ENCODE peak calls at places on chromosome 15, in four cellular contexts. J, P, E and D are unnamed samples.

GRCh38 chr15:99019558-99020540 is 12.3 kb upstream of the PGPEP1L start:
- DNase-seq in E (peak), J (no peak), P (peak), D (no peak)

GRCh38 chr15:64035525-64035924 is 10.8 kb downstream of the DAPK2 start:
- DNase-seq in E (no peak), J (no peak), P (no peak), D (no peak)

GRCh38 chr15:66089049-66089448 is 164.5 kb downstream of the MEGF11 start:
- DNase-seq in J (no peak), E (no peak), P (no peak), D (no peak)

GRCh38 chr15:89430530-89431341 is 65.6 kb downstream of the RHCG start:
- DNase-seq in P (peak), E (peak), J (peak), D (peak)

GRCh38 chr15:61003683-61004299 is 225.3 kb downstream of the RORA start:
- DNase-seq in J (no peak), P (no peak), E (no peak), D (no peak)

GRCh38 chr15:99070268-99070667 is 34.6 kb upstream of the SYNM start:
- DNase-seq in E (no peak), P (no peak), J (no peak), D (no peak)

GRCh38 chr15:63353261-63353660 is 28.4 kb downstream of the CA12 start:
- DNase-seq in P (no peak), J (no peak), E (no peak), D (no peak)

GRCh38 chr15:45634442-45635190 is at the start of gene SQOR:
- DNase-seq in J (peak), E (no peak), P (peak), D (peak)

GRCh38 chr15:48052871-48053383 is 67.9 kb upstream of the SLC24A5 start:
- DNase-seq in E (no peak), J (no peak), P (no peak), D (no peak)

GRCh38 chr15:28021281-28022039 is 77.7 kb downstream of the OCA2 start:
- DNase-seq in J (no peak), P (peak), E (no peak), D (peak)

GRCh38 chr15:84151205-84151931 is 84.2 kb upstream of the GOLGA6L4 start:
- DNase-seq in E (no peak), J (no peak), P (no peak), D (no peak)

GRCh38 chr15:84605225-84605882 is 4.5 kb downstream of the ZSCAN2 start:
- DNase-seq in J (no peak), E (no peak), P (peak), D (no peak)

GRCh38 chr15:40493089-40493840 is 22.5 kb downstream of the CHST14 start:
- DNase-seq in P (no peak), J (no peak), E (no peak), D (no peak)

GRCh38 chr15:69059170-69059943 is 44.9 kb downstream of the NOX5 start:
- DNase-seq in E (peak), P (peak), J (peak), D (peak)

GRCh38 chr15:43939070-43939469 is 112.3 kb downstream of the WDR76 start:
- DNase-seq in P (peak), J (no peak), E (no peak), D (peak)

GRCh38 chr15:50810128-50810527 is 44.6 kb upstream of the SPPL2A start:
- DNase-seq in J (no peak), E (no peak), P (no peak), D (no peak)

GRCh38 chr15:65952425-65953053 is 83.2 kb downstream of the RAB11A start:
- DNase-seq in P (peak), J (no peak), E (no peak), D (peak)

GRCh38 chr15:93974804-93975481 is 256.4 kb upstream of the MCTP2 start:
- DNase-seq in E (no peak), P (peak), J (no peak), D (no peak)

GRCh38 chr15:54687628-54688027 is 509.1 kb downstream of the RSL24D1 start:
- DNase-seq in J (no peak), P (no peak), E (no peak), D (peak)

GRCh38 chr15:65263313-65263712 is 23.4 kb downstream of the PARP16 start:
- DNase-seq in P (peak), E (no peak), J (no peak), D (no peak)

GRCh38 chr15:77731067-77731466 is 98.4 kb upstream of the LINGO1 start:
- DNase-seq in J (no peak), E (no peak), P (no peak), D (no peak)

GRCh38 chr15:98442379-98442833 is 205.9 kb upstream of the IGF1R start:
- DNase-seq in E (peak), J (no peak), P (peak), D (peak)

GRCh38 chr15:89830622-89831021 is 16.0 kb upstream of the ANPEP start:
- DNase-seq in P (no peak), E (no peak), J (no peak), D (no peak)

GRCh38 chr15:67548862-67549651 is 6.6 kb downstream of the MAP2K5 start:
- DNase-seq in J (no peak), E (no peak), P (no peak), D (no peak)

GRCh38 chr15:89845305-89845893 is 30.7 kb upstream of the ANPEP start:
- DNase-seq in P (peak), J (no peak), E (no peak), D (peak)

GRCh38 chr15:32956006-32956405 is 238.2 kb downstream of the GREM1 start:
- DNase-seq in P (peak), J (no peak), E (peak), D (peak)

GRCh38 chr15:70415330-70415884 is 317.7 kb upstream of the TLE3 start:
- DNase-seq in E (no peak), J (no peak), P (no peak), D (no peak)

DNA sequence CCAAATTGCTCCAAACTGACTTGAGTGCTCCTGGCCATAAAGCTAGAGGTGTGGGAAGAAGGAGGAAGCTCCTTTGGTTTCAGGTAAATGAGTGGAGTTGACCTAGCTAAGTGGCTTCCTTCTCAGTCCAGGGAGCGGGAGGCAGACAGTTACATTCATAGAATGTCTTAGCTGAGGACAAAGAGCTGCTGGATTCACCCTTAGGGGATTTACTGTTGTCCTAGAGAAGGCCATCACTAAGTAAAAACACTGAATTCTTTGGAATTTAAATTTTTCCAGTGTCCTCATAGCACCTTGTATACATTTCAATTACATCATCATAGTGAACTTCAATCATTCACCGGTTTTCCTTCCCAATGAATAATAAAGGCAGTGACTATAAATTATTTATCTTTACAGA is 27.3 kb upstream of the NANOGP8 start:
- DNase-seq in E (no peak), P (no peak), J (no peak), D (no peak)
- TF ChIP-seq CTCF in E (no peak), P (no peak), J (no peak), D (no peak)

DNA sequence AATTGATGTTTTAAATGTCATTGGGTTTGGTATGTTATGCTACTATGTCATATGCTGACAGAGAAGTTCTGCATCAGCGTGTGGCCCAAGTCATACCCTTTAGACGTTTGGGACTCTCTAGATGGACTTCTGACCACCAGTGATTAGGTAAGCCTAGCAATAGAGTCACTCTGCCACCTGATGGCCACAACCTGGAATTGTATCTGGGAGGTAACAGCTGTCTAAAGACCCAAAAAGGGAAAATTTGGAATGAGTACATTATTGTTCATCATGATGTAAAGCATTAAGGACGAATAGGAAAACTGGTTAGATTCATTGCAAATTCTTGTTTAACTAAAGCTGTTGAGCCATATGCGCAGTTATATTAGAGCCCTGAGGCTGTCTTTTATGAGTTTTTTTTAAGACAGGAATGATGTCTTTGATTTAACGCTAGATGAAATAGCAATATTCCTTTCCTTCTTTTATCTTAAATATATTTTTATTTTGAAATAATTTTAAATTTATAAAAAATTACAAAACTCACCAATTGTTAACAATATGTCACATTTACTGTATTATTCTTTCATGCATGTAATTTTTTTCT is 63.6 kb downstream of the FAM81A start:
- DNase-seq in J (no peak), E (no peak), P (peak), D (peak)
- TF ChIP-seq CTCF in J (peak), E (peak), P (peak), D (peak)

GRCh38 chr15:62026707-62027565 is 33.3 kb downstream of the VPS13C start:
- DNase-seq in J (no peak), E (no peak), P (no peak), D (no peak)

GRCh38 chr15:62027916-62028315 is 32.3 kb downstream of the VPS13C start:
- DNase-seq in J (no peak), E (no peak), P (no peak), D (no peak)

GRCh38 chr15:62020576-62021160 is 39.6 kb downstream of the VPS13C start:
- DNase-seq in E (no peak), P (peak), J (no peak), D (no peak)

GRCh38 chr15:62021991-62022600 is 38.2 kb downstream of the VPS13C start:
- DNase-seq in P (no peak), E (no peak), J (no peak), D (peak)
- TF ChIP-seq CTCF in P (no peak), E (peak), J (no peak), D (peak)

GRCh38 chr15:92277776-92278175 is 115.9 kb upstream of the ST8SIA2 start:
- DNase-seq in E (no peak), P (no peak), J (no peak), D (peak)
- TF ChIP-seq CTCF in E (no peak), P (no peak), J (peak), D (peak)

DNA sequence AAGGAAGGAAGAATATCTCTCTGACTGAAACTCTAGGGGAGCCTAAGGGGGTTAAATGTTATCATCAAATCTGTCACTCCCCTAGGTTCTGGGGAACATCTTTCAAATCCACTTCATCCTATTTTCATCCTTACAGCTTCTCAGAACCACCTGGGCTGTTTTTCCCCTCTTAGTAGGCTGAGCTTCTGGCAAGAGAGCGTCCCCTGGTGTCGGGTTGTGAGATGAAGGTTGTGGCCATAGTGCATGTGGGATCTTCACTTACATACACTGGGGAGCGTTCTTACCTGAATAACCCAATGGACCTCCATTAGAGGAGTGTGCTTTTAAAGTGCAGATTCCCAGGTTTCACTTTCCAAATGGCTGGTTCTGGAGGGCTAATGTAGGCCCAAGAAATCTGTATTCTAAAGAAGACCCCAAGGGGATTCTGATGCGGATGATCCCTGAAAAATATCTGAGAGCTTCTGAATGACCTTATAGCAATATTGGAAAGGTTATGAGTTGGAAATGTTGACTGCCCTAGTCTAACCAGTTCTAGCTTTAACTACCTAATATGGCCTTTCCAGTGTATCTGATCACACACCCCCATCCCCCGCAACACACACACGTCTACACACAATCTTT is 663.7 kb downstream of the AGBL1 start:
- DNase-seq in E (no peak), J (peak), P (no peak), D (peak)
- TF ChIP-seq CTCF in E (no peak), J (peak), P (no peak), D (peak)

DNA sequence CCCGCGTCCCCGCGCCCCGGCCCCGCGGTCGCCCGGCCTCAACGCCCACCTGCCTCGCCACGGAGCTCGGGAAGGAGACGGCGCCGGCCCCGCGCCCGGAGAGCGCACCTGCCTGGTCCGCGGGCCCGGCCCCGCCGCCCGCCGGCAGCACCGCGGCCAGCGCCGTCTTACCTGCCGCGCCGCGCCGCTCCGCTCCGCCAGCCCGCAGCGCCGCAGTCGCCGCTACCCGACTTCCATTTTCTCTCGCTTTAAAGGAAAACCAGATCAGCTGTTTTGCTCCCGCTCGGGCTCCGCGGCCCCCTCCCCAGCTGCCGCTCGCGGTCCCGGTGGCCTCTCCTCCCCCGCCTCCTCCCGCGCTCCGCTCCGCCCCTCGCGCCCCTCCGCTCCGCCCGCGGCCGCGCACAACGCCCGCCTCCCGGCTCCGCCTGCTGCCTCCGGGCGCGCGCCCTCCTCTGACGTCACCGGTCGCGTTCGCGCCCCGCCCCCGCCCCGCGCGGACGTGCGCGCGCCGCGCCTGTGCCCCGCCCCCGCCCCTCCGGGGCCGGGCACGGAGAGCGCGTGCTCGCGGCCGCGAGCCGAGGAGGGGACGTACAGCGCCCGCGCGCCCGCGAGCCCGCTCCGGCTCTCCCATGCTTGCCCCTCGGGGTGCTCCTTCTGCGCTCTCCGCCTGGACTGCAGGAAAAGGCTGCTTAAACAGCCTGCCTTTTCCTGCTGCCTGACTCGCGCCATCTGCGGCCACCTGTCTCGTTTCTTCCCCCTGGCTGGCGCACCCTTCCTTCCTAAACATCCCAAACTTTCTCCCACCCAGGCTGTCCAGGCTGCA is 159.8 kb upstream of the CHRNA7 start:
- DNase-seq in P (peak), E (no peak), J (peak), D (peak)
- TF ChIP-seq CTCF in P (no peak), E (no peak), J (no peak), D (no peak)

GRCh38 chr15:41810651-41811431 is 17.1 kb upstream of the JMJD7 start:
- DNase-seq in E (no peak), P (no peak), J (no peak), D (no peak)
- TF ChIP-seq CTCF in E (peak), P (no peak), J (no peak), D (no peak)

GRCh38 chr15:101251830-101252820 is at the start of gene CHSY1:
- DNase-seq in E (peak), J (peak), P (peak), D (peak)
- TF ChIP-seq CTCF in E (no peak), J (peak), P (peak), D (no peak)

GRCh38 chr15:80778621-80778963 is 578 bp upstream of the CEMIP start:
- DNase-seq in E (no peak), P (no peak), J (no peak), D (no peak)

GRCh38 chr15:80777836-80778620 is 1.1 kb upstream of the CEMIP start:
- DNase-seq in E (no peak), P (no peak), J (no peak), D (peak)

GRCh38 chr15:80780416-80781221 is 1.4 kb downstream of the CEMIP start:
- DNase-seq in E (no peak), J (peak), P (peak), D (peak)

GRCh38 chr15:80779658-80780415 is 667 bp downstream of the CEMIP start:
- DNase-seq in E (no peak), J (peak), P (peak), D (peak)

GRCh38 chr15:80778964-80779657 is at the start of gene CEMIP:
- DNase-seq in E (no peak), J (peak), P (peak), D (peak)
- TF ChIP-seq CTCF in E (peak), J (peak), P (peak), D (peak)

GRCh38 chr15:25685216-25685569 is 177.9 kb downstream of the ATP10A start:
- DNase-seq in E (no peak), J (no peak), P (no peak), D (no peak)
- TF ChIP-seq CTCF in E (no peak), J (no peak), P (no peak), D (no peak)